ENCODE peak calls at places on chromosomes 2 and 18, in seven cellular contexts. H, F, P, Q, E, V and G are unnamed samples.

GRCh38 chr2:30235008-30235655 is 3.8 kb downstream of the LBH start:
- DNase-seq in H (no peak), F (no peak), P (no peak), Q (no peak), E (no peak), V (no peak), G (no peak)

GRCh38 chr2:213122730-213123129 is 28.7 kb downstream of the IKZF2 start:
- DNase-seq in H (no peak), F (no peak), P (no peak), Q (no peak), E (no peak), V (peak; percentile 51), G (no peak)

GRCh38 chr2:219109468-219109867 is 48.7 kb upstream of the IHH start:
- DNase-seq in H (peak; percentile 67), F (no peak), P (no peak), Q (no peak), E (no peak), V (no peak), G (no peak)

GRCh38 chr2:148643421-148643820 is 1.1 kb upstream of the EPC2 start:
- DNase-seq in H (no peak), F (peak; percentile 60), P (no peak), Q (no peak), E (no peak), V (no peak), G (no peak)

GRCh38 chr2:70124983-70125480 is 37.8 kb downstream of the PCBP1 start:
- DNase-seq in H (peak; percentile 82), F (peak; percentile 49), P (no peak), Q (peak; percentile 71), E (peak; percentile 88), V (peak; percentile 30), G (no peak)

GRCh38 chr18:73240899-73241298 is 373.1 kb upstream of the NETO1 start:
- DNase-seq in H (no peak), F (no peak), P (no peak), Q (no peak), E (no peak), V (no peak), G (no peak)

GRCh38 chr18:48855422-48856377 is 95.1 kb downstream of the SMAD7 start:
- DNase-seq in H (no peak), F (no peak), P (no peak), Q (no peak), E (no peak), V (no peak), G (no peak)

GRCh38 chr2:68466361-68466777 is 725 bp downstream of the FBXO48 start:
- DNase-seq in H (no peak), F (peak; percentile 21), P (no peak), Q (peak; percentile 28), E (no peak), V (peak; percentile 70), G (peak; percentile 46)

GRCh38 chr2:71600572-71600971 is 147.2 kb downstream of the DYSF start:
- DNase-seq in H (no peak), F (no peak), P (no peak), Q (no peak), E (no peak), V (no peak), G (no peak)

GRCh38 chr2:239346676-239347075 is 54.1 kb downstream of the HDAC4 start:
- DNase-seq in H (no peak), F (no peak), P (no peak), Q (no peak), E (no peak), V (no peak), G (no peak)

GRCh38 chr2:239344857-239345216 is 56.0 kb downstream of the HDAC4 start:
- DNase-seq in H (peak; percentile 65), F (no peak), P (no peak), Q (no peak), E (no peak), V (no peak), G (no peak)

GRCh38 chr2:239343946-239344856 is 56.6 kb downstream of the HDAC4 start:
- DNase-seq in H (no peak), F (no peak), P (no peak), Q (no peak), E (no peak), V (no peak), G (no peak)

GRCh38 chr2:239343460-239343859 is 57.4 kb downstream of the HDAC4 start:
- DNase-seq in H (no peak), F (no peak), P (no peak), Q (no peak), E (no peak), V (no peak), G (no peak)

DNA sequence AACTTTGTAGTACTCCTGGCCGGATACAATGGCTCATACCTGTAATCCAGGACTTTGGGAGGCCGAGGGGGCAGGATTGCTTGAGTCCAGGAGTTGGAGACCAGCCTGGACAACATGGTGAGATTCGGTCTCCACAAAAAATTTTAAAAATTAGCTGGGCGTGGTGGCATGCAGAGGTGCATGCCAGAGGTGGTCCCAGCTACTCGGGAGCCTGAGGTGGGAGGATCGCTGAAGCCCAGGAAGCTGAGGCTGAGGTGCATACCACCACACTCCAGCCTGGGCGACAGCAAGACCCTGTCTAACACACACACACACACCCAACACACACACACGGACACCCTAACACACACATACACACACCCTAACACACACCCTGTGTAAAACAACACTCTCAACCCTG is 55.6 kb downstream of the HDAC4 start:
- DNase-seq in H (no peak), F (no peak), P (no peak), Q (no peak), E (no peak), V (no peak), G (no peak)
- TF ChIP-seq CTCF in H (no peak), F (no peak), P (no peak), Q (no peak), E (no peak), V (no peak), G (no peak)

GRCh38 chr2:62195421-62196277 is at the start of gene B3GNT2:
- DNase-seq in H (peak; percentile 88), F (peak; percentile 96), P (no peak), Q (peak; percentile 67), E (peak; percentile 88), V (peak; percentile 71), G (no peak)

GRCh38 chr2:62197609-62198236 is 1.8 kb downstream of the B3GNT2 start:
- DNase-seq in H (peak; percentile 75), F (no peak), P (no peak), Q (peak; percentile 41), E (no peak), V (peak; percentile 27), G (no peak)

GRCh38 chr2:62197017-62197586 is 1.2 kb downstream of the B3GNT2 start:
- DNase-seq in H (peak; percentile 57), F (peak; percentile 45), P (no peak), Q (peak; percentile 38), E (peak; percentile 69), V (peak; percentile 39), G (no peak)

GRCh38 chr2:62194558-62195420 is 1.1 kb upstream of the B3GNT2 start:
- DNase-seq in H (peak; percentile 55), F (no peak), P (no peak), Q (no peak), E (no peak), V (no peak), G (no peak)

DNA sequence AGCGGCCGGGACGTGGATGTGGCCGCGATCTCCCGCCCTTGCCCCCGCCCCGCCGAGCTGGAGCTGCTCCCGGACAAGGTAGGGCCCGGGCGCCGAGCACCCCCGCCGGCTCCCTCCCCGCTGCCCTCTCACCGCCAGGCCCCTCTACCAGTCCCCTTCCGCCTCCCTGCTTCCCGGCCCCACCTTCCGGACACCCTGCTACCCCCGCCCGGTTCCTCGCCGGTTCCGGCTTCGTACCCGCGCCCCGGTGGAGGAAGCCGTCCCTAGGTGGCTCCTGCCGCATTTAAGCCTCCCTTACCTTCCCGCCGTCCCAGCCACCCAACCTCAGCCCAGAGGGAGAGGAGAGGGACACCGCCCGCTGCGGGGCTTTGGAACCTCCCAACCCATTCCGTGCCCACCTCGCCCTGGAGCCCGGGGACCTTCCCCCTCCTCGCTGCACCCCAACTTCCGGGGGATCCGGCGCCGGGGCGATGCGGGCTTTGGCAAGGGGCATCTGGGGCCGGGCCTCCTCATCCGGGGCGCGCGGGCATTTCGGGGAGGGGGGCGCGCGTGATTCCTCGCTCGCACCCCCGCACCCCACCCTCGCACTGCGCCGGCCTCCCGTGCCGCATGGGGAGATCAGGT is 475 bp downstream of the B3GNT2 start:
- DNase-seq in H (peak; percentile 83), F (peak; percentile 59), P (no peak), Q (peak; percentile 52), E (peak; percentile 79), V (peak; percentile 48), G (no peak)
- TF ChIP-seq CTCF in H (no peak), F (no peak), P (no peak), Q (no peak), E (no peak), V (no peak), G (peak; percentile 20)

GRCh38 chr18:64803471-64803870 is 654.6 kb upstream of the LINC00305 start:
- DNase-seq in H (no peak), F (no peak), P (no peak), Q (no peak), E (no peak), V (no peak), G (no peak)

GRCh38 chr18:64799378-64799777 is 650.5 kb upstream of the LINC00305 start:
- DNase-seq in H (no peak), F (no peak), P (no peak), Q (no peak), E (no peak), V (no peak), G (no peak)

DNA sequence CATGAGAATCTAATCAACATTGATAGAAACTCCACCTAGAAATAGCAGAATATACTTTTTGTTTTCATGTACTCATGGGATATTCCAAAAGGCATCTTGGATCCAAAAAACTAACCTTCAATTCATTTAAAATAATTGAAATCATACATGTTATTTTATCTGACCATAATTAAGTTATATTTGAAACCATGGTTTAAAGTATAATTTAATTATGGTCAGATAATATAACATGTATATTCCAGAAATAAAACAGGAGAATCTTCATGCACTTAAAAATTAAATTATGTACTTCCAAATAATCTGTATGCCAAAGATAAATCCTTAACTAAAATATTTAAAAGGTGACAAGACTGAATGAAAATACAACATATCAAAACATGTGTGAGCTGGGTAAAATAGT is 651.3 kb upstream of the LINC00305 start:
- DNase-seq in H (no peak), F (no peak), P (no peak), Q (no peak), E (no peak), V (no peak), G (no peak)
- TF ChIP-seq CTCF in H (no peak), F (no peak), P (no peak), Q (no peak), E (no peak), V (no peak), G (no peak)

GRCh38 chr2:172977330-172978052 is 98.2 kb upstream of the MAP3K20 start:
- DNase-seq in H (no peak), F (no peak), P (no peak), Q (peak; percentile 23), E (no peak), V (no peak), G (no peak)
- TF ChIP-seq CTCF in H (no peak), F (no peak), P (no peak), Q (peak; percentile 81), E (no peak), V (no peak), G (peak; percentile 26)

GRCh38 chr2:239824051-239824694 is 201.0 kb downstream of the NDUFA10 start:
- DNase-seq in H (no peak), F (no peak), P (no peak), Q (peak; percentile 19), E (peak; percentile 31), V (peak; percentile 89), G (no peak)
- TF ChIP-seq CTCF in H (no peak), F (no peak), P (no peak), Q (peak; percentile 40), E (no peak), V (peak; percentile 54), G (no peak)

GRCh38 chr2:159185401-159186130 is 100.9 kb downstream of the WDSUB1 start:
- DNase-seq in H (no peak), F (peak; percentile 48), P (no peak), Q (peak; percentile 10), E (no peak), V (peak; percentile 37), G (no peak)
- TF ChIP-seq CTCF in H (peak; percentile 26), F (no peak), P (peak; percentile 31), Q (peak; percentile 22), E (no peak), V (peak; percentile 20), G (peak; percentile 56)